ENCODE peak calls at places on chromosomes 3 and 15, in nine cellular contexts. One of them, this sample, is unnamed.

GRCh38 chr3:196502775-196503181 is 790 bp downstream of the RNF168 start:
- DNase-seq in A549: peak
- DNase-seq in progenitor cell of endocrine pancreas: no peak
- DNase-seq in tibial nerve: peak
- DNase-seq in HL-60: peak
- DNase-seq in lower leg skin: peak
- DNase-seq in uterus: peak
- DNase-seq in MCF 10A: peak
- DNase-seq in CD8-positive, alpha-beta T cell: peak
- DNase-seq in this sample: no peak

GRCh38 chr15:90046846-90047481 is 45.8 kb downstream of the ZNF710 start:
- DNase-seq in HL-60: peak
- DNase-seq in CD8-positive, alpha-beta T cell: no peak
- DNase-seq in tibial nerve: no peak
- DNase-seq in progenitor cell of endocrine pancreas: no peak
- DNase-seq in uterus: no peak
- DNase-seq in MCF 10A: no peak
- DNase-seq in A549: no peak
- DNase-seq in lower leg skin: no peak
- DNase-seq in this sample: no peak

GRCh38 chr15:80106051-80106450 is 46.6 kb downstream of the ZFAND6 start:
- DNase-seq in MCF 10A: peak
- DNase-seq in A549: no peak
- DNase-seq in lower leg skin: no peak
- DNase-seq in tibial nerve: no peak
- DNase-seq in uterus: no peak
- DNase-seq in HL-60: no peak
- DNase-seq in progenitor cell of endocrine pancreas: no peak
- DNase-seq in CD8-positive, alpha-beta T cell: no peak
- DNase-seq in this sample: no peak

GRCh38 chr3:130341388-130341787 is 4.1 kb upstream of the COL6A5 start:
- DNase-seq in tibial nerve: no peak
- DNase-seq in A549: no peak
- DNase-seq in MCF 10A: peak
- DNase-seq in lower leg skin: no peak
- DNase-seq in uterus: no peak
- DNase-seq in CD8-positive, alpha-beta T cell: no peak
- DNase-seq in HL-60: no peak
- DNase-seq in progenitor cell of endocrine pancreas: no peak
- DNase-seq in this sample: no peak

GRCh38 chr3:80263260-80263659 is 495.5 kb upstream of the ROBO1 start:
- DNase-seq in CD8-positive, alpha-beta T cell: no peak
- DNase-seq in lower leg skin: no peak
- DNase-seq in tibial nerve: no peak
- DNase-seq in MCF 10A: no peak
- DNase-seq in progenitor cell of endocrine pancreas: no peak
- DNase-seq in A549: no peak
- DNase-seq in uterus: no peak
- DNase-seq in HL-60: peak
- DNase-seq in this sample: no peak

GRCh38 chr3:182244222-182244971 is 532.7 kb downstream of the SOX2 start:
- DNase-seq in HL-60: no peak
- DNase-seq in A549: no peak
- DNase-seq in lower leg skin: no peak
- DNase-seq in MCF 10A: no peak
- DNase-seq in uterus: no peak
- DNase-seq in tibial nerve: no peak
- DNase-seq in CD8-positive, alpha-beta T cell: no peak
- DNase-seq in progenitor cell of endocrine pancreas: no peak
- DNase-seq in this sample: no peak

GRCh38 chr3:53171827-53172505 is 11.0 kb downstream of the PRKCD start:
- DNase-seq in MCF 10A: no peak
- DNase-seq in A549: no peak
- DNase-seq in lower leg skin: no peak
- DNase-seq in uterus: no peak
- DNase-seq in HL-60: peak
- DNase-seq in progenitor cell of endocrine pancreas: no peak
- DNase-seq in CD8-positive, alpha-beta T cell: no peak
- DNase-seq in tibial nerve: no peak
- DNase-seq in this sample: no peak

GRCh38 chr3:111541911-111542483 is at the start of gene CD96:
- DNase-seq in HL-60: no peak
- DNase-seq in CD8-positive, alpha-beta T cell: peak
- DNase-seq in uterus: no peak
- DNase-seq in lower leg skin: no peak
- DNase-seq in MCF 10A: no peak
- DNase-seq in progenitor cell of endocrine pancreas: no peak
- DNase-seq in A549: no peak
- DNase-seq in tibial nerve: no peak
- DNase-seq in this sample: no peak

GRCh38 chr3:24590344-24590880 is 95.8 kb upstream of the THRB start:
- DNase-seq in CD8-positive, alpha-beta T cell: no peak
- DNase-seq in tibial nerve: no peak
- DNase-seq in uterus: no peak
- DNase-seq in progenitor cell of endocrine pancreas: no peak
- DNase-seq in lower leg skin: no peak
- DNase-seq in HL-60: no peak
- DNase-seq in A549: no peak
- DNase-seq in MCF 10A: no peak
- DNase-seq in this sample: no peak

GRCh38 chr3:156216852-156217251 is 96.5 kb downstream of the KCNAB1 start:
- DNase-seq in progenitor cell of endocrine pancreas: no peak
- DNase-seq in tibial nerve: no peak
- DNase-seq in lower leg skin: no peak
- DNase-seq in MCF 10A: no peak
- DNase-seq in A549: no peak
- DNase-seq in uterus: no peak
- DNase-seq in HL-60: no peak
- DNase-seq in CD8-positive, alpha-beta T cell: no peak
- DNase-seq in this sample: no peak

GRCh38 chr15:31357148-31357547 is 30.5 kb downstream of the KLF13 start:
- DNase-seq in CD8-positive, alpha-beta T cell: no peak
- DNase-seq in tibial nerve: no peak
- DNase-seq in progenitor cell of endocrine pancreas: no peak
- DNase-seq in HL-60: peak
- DNase-seq in uterus: no peak
- DNase-seq in A549: no peak
- DNase-seq in lower leg skin: no peak
- DNase-seq in MCF 10A: no peak
- DNase-seq in this sample: no peak

GRCh38 chr15:69595009-69595825 is 142.6 kb downstream of the RPLP1 start:
- DNase-seq in A549: no peak
- DNase-seq in uterus: no peak
- DNase-seq in HL-60: no peak
- DNase-seq in progenitor cell of endocrine pancreas: no peak
- DNase-seq in lower leg skin: no peak
- DNase-seq in tibial nerve: peak
- DNase-seq in MCF 10A: no peak
- DNase-seq in CD8-positive, alpha-beta T cell: no peak
- DNase-seq in this sample: no peak

GRCh38 chr15:44712108-44713005 is 1.0 kb downstream of the B2M start:
- DNase-seq in CD8-positive, alpha-beta T cell: peak
- DNase-seq in tibial nerve: peak
- DNase-seq in MCF 10A: peak
- DNase-seq in A549: peak
- DNase-seq in progenitor cell of endocrine pancreas: no peak
- DNase-seq in uterus: peak
- DNase-seq in lower leg skin: peak
- DNase-seq in HL-60: peak
- DNase-seq in this sample: no peak

GRCh38 chr15:22944651-22945050 is 35.5 kb downstream of the CYFIP1 start:
- DNase-seq in MCF 10A: peak
- DNase-seq in tibial nerve: no peak
- DNase-seq in A549: no peak
- DNase-seq in CD8-positive, alpha-beta T cell: no peak
- DNase-seq in lower leg skin: peak
- DNase-seq in progenitor cell of endocrine pancreas: no peak
- DNase-seq in uterus: no peak
- DNase-seq in HL-60: no peak
- DNase-seq in this sample: no peak

GRCh38 chr15:25176991-25177954 is 222.5 kb downstream of the SNRPN start:
- DNase-seq in A549: no peak
- DNase-seq in tibial nerve: no peak
- DNase-seq in lower leg skin: peak
- DNase-seq in progenitor cell of endocrine pancreas: peak
- DNase-seq in CD8-positive, alpha-beta T cell: no peak
- DNase-seq in MCF 10A: no peak
- DNase-seq in HL-60: no peak
- DNase-seq in uterus: peak
- DNase-seq in this sample: peak

GRCh38 chr3:133931084-133931483 is 35.4 kb upstream of the RAB6B start:
- DNase-seq in progenitor cell of endocrine pancreas: no peak
- DNase-seq in uterus: no peak
- DNase-seq in MCF 10A: no peak
- DNase-seq in tibial nerve: no peak
- DNase-seq in lower leg skin: no peak
- DNase-seq in HL-60: no peak
- DNase-seq in CD8-positive, alpha-beta T cell: no peak
- DNase-seq in A549: no peak
- DNase-seq in this sample: no peak

GRCh38 chr3:10010546-10011465 is 15.4 kb upstream of the FANCD2 start:
- DNase-seq in uterus: peak
- DNase-seq in lower leg skin: peak
- DNase-seq in HL-60: peak
- DNase-seq in progenitor cell of endocrine pancreas: peak
- DNase-seq in MCF 10A: peak
- DNase-seq in CD8-positive, alpha-beta T cell: peak
- DNase-seq in A549: peak
- DNase-seq in tibial nerve: peak
- DNase-seq in this sample: peak
- TF ChIP-seq CTCF in uterus: no peak
- TF ChIP-seq CTCF in lower leg skin: no peak
- TF ChIP-seq CTCF in HL-60: no peak
- TF ChIP-seq CTCF in progenitor cell of endocrine pancreas: no peak
- TF ChIP-seq CTCF in MCF 10A: no peak
- TF ChIP-seq CTCF in CD8-positive, alpha-beta T cell: no peak
- TF ChIP-seq CTCF in A549: no peak
- TF ChIP-seq CTCF in tibial nerve: no peak
- TF ChIP-seq CTCF in this sample: no peak

GRCh38 chr3:45693941-45694521 is 4.8 kb downstream of the SACM1L start:
- DNase-seq in progenitor cell of endocrine pancreas: no peak
- DNase-seq in lower leg skin: no peak
- DNase-seq in CD8-positive, alpha-beta T cell: no peak
- DNase-seq in A549: no peak
- DNase-seq in uterus: no peak
- DNase-seq in MCF 10A: no peak
- DNase-seq in HL-60: no peak
- DNase-seq in tibial nerve: no peak
- DNase-seq in this sample: no peak
- TF ChIP-seq CTCF in progenitor cell of endocrine pancreas: no peak
- TF ChIP-seq CTCF in lower leg skin: no peak
- TF ChIP-seq CTCF in CD8-positive, alpha-beta T cell: peak
- TF ChIP-seq CTCF in A549: no peak
- TF ChIP-seq CTCF in uterus: no peak
- TF ChIP-seq CTCF in MCF 10A: no peak
- TF ChIP-seq CTCF in HL-60: no peak
- TF ChIP-seq CTCF in tibial nerve: no peak
- TF ChIP-seq CTCF in this sample: no peak

DNA sequence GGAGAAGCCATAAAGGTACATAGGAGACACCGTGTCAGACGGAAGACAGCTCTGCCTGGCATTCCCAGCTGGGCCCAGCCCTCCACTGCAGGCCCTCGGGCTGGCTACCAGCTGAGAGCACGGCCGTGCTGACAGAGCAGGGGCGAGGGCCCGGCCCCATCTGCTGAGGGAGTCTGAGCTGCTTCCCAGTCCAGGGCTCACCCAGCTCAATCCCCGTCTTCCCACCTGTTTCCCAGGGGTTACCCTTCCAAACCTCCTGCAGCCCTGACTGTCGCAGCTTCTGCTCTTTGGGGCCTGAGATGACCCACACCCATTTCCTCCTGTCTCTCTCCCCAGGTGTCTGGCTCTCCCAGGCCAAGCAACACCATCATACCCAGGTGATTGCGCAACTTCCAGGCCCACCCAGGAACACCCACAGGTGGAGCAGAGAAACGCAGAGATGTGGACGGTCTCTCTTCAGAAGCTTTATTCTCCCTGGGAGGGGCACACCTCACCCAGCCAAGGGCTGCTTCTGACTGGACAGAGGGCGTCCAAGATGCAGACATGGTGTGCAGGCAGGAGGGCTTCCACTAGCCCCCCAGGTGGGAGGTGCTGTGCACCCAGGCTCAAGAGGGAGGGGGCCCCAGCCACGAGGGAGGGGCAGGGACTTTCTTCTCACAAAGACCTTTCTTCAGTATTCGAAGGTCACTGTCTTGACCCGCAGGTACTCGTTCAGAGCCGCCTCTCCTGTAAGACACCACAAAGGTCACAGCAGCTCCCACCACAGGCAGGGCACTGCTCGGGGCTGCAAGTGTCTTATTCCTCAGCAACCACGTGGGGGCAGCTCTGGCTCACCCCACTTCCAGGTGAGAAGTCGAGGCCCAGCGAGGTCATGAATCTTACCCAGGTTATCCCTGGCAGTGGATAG is 19.4 kb upstream of the SLC41A3 start:
- DNase-seq in HL-60: no peak
- DNase-seq in MCF 10A: no peak
- DNase-seq in progenitor cell of endocrine pancreas: peak
- DNase-seq in lower leg skin: peak
- DNase-seq in A549: no peak
- DNase-seq in tibial nerve: no peak
- DNase-seq in uterus: no peak
- DNase-seq in CD8-positive, alpha-beta T cell: no peak
- DNase-seq in this sample: no peak
- TF ChIP-seq CTCF in HL-60: no peak
- TF ChIP-seq CTCF in MCF 10A: peak
- TF ChIP-seq CTCF in progenitor cell of endocrine pancreas: peak
- TF ChIP-seq CTCF in lower leg skin: no peak
- TF ChIP-seq CTCF in A549: no peak
- TF ChIP-seq CTCF in tibial nerve: no peak
- TF ChIP-seq CTCF in uterus: no peak
- TF ChIP-seq CTCF in CD8-positive, alpha-beta T cell: no peak
- TF ChIP-seq CTCF in this sample: no peak

GRCh38 chr3:28348286-28348636 is 260 bp upstream of the ZCWPW2 start:
- DNase-seq in HL-60: no peak
- DNase-seq in uterus: no peak
- DNase-seq in MCF 10A: no peak
- DNase-seq in progenitor cell of endocrine pancreas: no peak
- DNase-seq in tibial nerve: no peak
- DNase-seq in lower leg skin: no peak
- DNase-seq in CD8-positive, alpha-beta T cell: no peak
- DNase-seq in A549: no peak
- DNase-seq in this sample: no peak

GRCh38 chr3:28345690-28346089 is 2.8 kb upstream of the ZCWPW2 start:
- DNase-seq in MCF 10A: no peak
- DNase-seq in A549: no peak
- DNase-seq in CD8-positive, alpha-beta T cell: no peak
- DNase-seq in HL-60: no peak
- DNase-seq in progenitor cell of endocrine pancreas: no peak
- DNase-seq in tibial nerve: no peak
- DNase-seq in lower leg skin: no peak
- DNase-seq in uterus: no peak
- DNase-seq in this sample: no peak

GRCh38 chr3:28347374-28348285 is 891 bp upstream of the ZCWPW2 start:
- DNase-seq in MCF 10A: peak
- DNase-seq in HL-60: peak
- DNase-seq in tibial nerve: no peak
- DNase-seq in progenitor cell of endocrine pancreas: no peak
- DNase-seq in A549: no peak
- DNase-seq in lower leg skin: peak
- DNase-seq in CD8-positive, alpha-beta T cell: no peak
- DNase-seq in uterus: no peak
- DNase-seq in this sample: no peak

GRCh38 chr3:28349397-28350000 is 875 bp upstream of the AZI2 start:
- DNase-seq in A549: peak
- DNase-seq in progenitor cell of endocrine pancreas: no peak
- DNase-seq in tibial nerve: peak
- DNase-seq in uterus: no peak
- DNase-seq in HL-60: no peak
- DNase-seq in MCF 10A: no peak
- DNase-seq in lower leg skin: no peak
- DNase-seq in CD8-positive, alpha-beta T cell: no peak
- DNase-seq in this sample: no peak

GRCh38 chr3:28348637-28349396 is at the start of the genes AZI2 and ZCWPW2:
- DNase-seq in HL-60: peak
- DNase-seq in tibial nerve: peak
- DNase-seq in progenitor cell of endocrine pancreas: peak
- DNase-seq in uterus: peak
- DNase-seq in lower leg skin: peak
- DNase-seq in MCF 10A: peak
- DNase-seq in A549: peak
- DNase-seq in CD8-positive, alpha-beta T cell: peak
- DNase-seq in this sample: peak
- TF ChIP-seq CTCF in HL-60: no peak
- TF ChIP-seq CTCF in tibial nerve: peak
- TF ChIP-seq CTCF in progenitor cell of endocrine pancreas: peak
- TF ChIP-seq CTCF in uterus: peak
- TF ChIP-seq CTCF in lower leg skin: no peak
- TF ChIP-seq CTCF in MCF 10A: peak
- TF ChIP-seq CTCF in A549: peak
- TF ChIP-seq CTCF in CD8-positive, alpha-beta T cell: no peak
- TF ChIP-seq CTCF in this sample: no peak